ENCODE peak calls at places on chromosomes 3 and 15, in six cellular contexts. I is mammary epithelial cell, M is fibroblast of lung, K is AG04449, C is NB4, H is right cardiac atrium. P is an unnamed sample.
A peak's percentile ranks its signal among the peaks of the same experiment; 100 is the strongest.

GRCh38 chr3:52895416-52895815 is 1.9 kb downstream of the STIMATE start:
- DNase-seq in I (no peak), M (no peak), K (no peak), C (no peak), H (no peak), P (no peak)

GRCh38 chr3:157530637-157531300 is 27.6 kb upstream of the VEPH1 start:
- DNase-seq in I (no peak), M (peak; percentile 34), K (no peak), C (no peak), H (no peak), P (peak; percentile 78)

GRCh38 chr3:168884353-168884903 is 779.1 kb downstream of the MECOM start:
- DNase-seq in I (peak; percentile 91), M (peak; percentile 90), K (no peak), C (no peak), H (no peak), P (peak; percentile 95)

GRCh38 chr3:58296269-58296668 is 9.8 kb upstream of the RPP14 start:
- DNase-seq in I (no peak), M (no peak), K (no peak), C (no peak), H (no peak), P (no peak)

GRCh38 chr15:40367673-40368611 is 9.9 kb downstream of the DISP2 start:
- DNase-seq in I (peak; percentile 88), M (peak; percentile 88), K (no peak), C (peak; percentile 96), H (peak; percentile 93), P (peak; percentile 82)

GRCh38 chr3:100629728-100630127 is 20.3 kb downstream of the ADGRG7 start:
- DNase-seq in I (peak; percentile 32), M (no peak), K (no peak), C (no peak), H (no peak), P (no peak)

GRCh38 chr15:72790302-72790955 is 6.9 kb upstream of the ADPGK start:
- DNase-seq in I (peak; percentile 19), M (peak; percentile 37), K (no peak), C (no peak), H (no peak), P (peak; percentile 22)

GRCh38 chr15:55827204-55827603 is 84.3 kb upstream of the PRTG start:
- DNase-seq in I (peak; percentile 63), M (peak; percentile 26), K (no peak), C (no peak), H (no peak), P (no peak)

GRCh38 chr3:148737104-148737525 is 39.4 kb downstream of the AGTR1 start:
- DNase-seq in I (no peak), M (peak; percentile 42), K (no peak), C (no peak), H (no peak), P (no peak)

GRCh38 chr15:98983333-98983732 is 24.3 kb downstream of the PGPEP1L start:
- DNase-seq in I (peak; percentile 83), M (peak; percentile 89), K (peak; percentile 37), C (peak; percentile 93), H (no peak), P (peak; percentile 90)

GRCh38 chr3:144652573-144652972 is 681.0 kb downstream of the DIPK2A start:
- DNase-seq in I (no peak), M (peak; percentile 84), K (no peak), C (no peak), H (no peak), P (peak; percentile 33)

GRCh38 chr15:39472661-39473657 is 107.9 kb upstream of the THBS1 start:
- DNase-seq in I (no peak), M (peak; percentile 100), K (peak; percentile 57), C (no peak), H (peak; percentile 89), P (peak; percentile 100)

GRCh38 chr3:179036626-179037300 is 34.8 kb downstream of the ZMAT3 start:
- DNase-seq in I (no peak), M (no peak), K (no peak), C (no peak), H (no peak), P (no peak)

GRCh38 chr3:179035232-179035631 is 36.4 kb downstream of the ZMAT3 start:
- DNase-seq in I (no peak), M (no peak), K (no peak), C (no peak), H (no peak), P (no peak)

GRCh38 chr3:179038216-179038898 is 33.3 kb downstream of the ZMAT3 start:
- DNase-seq in I (no peak), M (no peak), K (no peak), C (no peak), H (no peak), P (no peak)

GRCh38 chr3:179037361-179037760 is 34.2 kb downstream of the ZMAT3 start:
- DNase-seq in I (peak; percentile 94), M (peak; percentile 42), K (peak; percentile 75), C (no peak), H (peak; percentile 79), P (peak; percentile 52)

GRCh38 chr3:179036226-179036625 is 35.4 kb downstream of the ZMAT3 start:
- DNase-seq in I (no peak), M (no peak), K (no peak), C (no peak), H (no peak), P (peak; percentile 22)
- H3K4me3 ChIP-seq in I (no peak overlapping the region), M (no peak overlapping the region), K (no peak overlapping the region), C (no peak overlapping the region), H (no peak overlapping the region), P (no peak overlapping the region)

DNA sequence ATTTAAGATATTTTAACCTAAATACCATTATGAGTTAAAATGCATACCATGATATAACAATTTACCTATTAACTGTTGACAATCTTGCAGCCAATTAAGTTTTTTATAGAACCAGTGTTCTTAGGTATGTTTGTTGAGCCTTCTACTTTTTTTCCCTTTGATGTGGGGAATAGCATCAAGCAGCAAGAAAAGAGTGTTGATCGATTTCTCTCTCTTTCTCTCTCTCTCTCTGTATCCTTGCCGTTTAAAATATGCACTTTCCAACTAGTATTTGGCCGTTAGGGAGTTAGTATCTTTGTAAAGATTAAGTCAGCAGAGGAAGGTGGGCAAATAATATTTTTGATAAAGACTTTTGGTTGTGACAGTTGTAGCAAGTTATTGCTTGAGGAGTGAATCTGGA is 5.9 kb downstream of the CHD2 start:
- DNase-seq in I (peak; percentile 19), M (no peak), K (no peak), C (no peak), H (no peak), P (no peak)
- H3K4me3 ChIP-seq in I (peak overlapping the region; percentile 60), M (peak overlapping the region; percentile 70), K (no peak overlapping the region), C (peak overlapping the region; percentile 78), H (peak overlapping the region; percentile 80), P (peak overlapping the region; percentile 36)

GRCh38 chr15:60399246-60399915 is 1.6 kb upstream of the ANXA2 start:
- DNase-seq in I (no peak), M (no peak), K (no peak), C (peak; percentile 20), H (peak; percentile 38), P (no peak)
- H3K4me3 ChIP-seq in I (no peak overlapping the region), M (peak overlapping the region; percentile 94), K (peak overlapping the region; percentile 73), C (peak overlapping the region; percentile 21), H (no peak overlapping the region), P (peak overlapping the region; percentile 57)

GRCh38 chr3:127698264-127699097 is 25.7 kb downstream of the ABTB1 start:
- DNase-seq in I (no peak), M (no peak), K (no peak), C (no peak), H (peak; percentile 69), P (no peak)
- H3K4me3 ChIP-seq in I (no peak overlapping the region), M (no peak overlapping the region), K (no peak overlapping the region), C (no peak overlapping the region), H (no peak overlapping the region), P (no peak overlapping the region)

GRCh38 chr3:20930034-20930433 is 744.0 kb upstream of the SGO1 start:
- DNase-seq in I (peak; percentile 23), M (peak; percentile 5), K (no peak), C (peak; percentile 30), H (no peak), P (peak; percentile 4)

GRCh38 chr3:20924646-20925395 is 738.8 kb upstream of the SGO1 start:
- DNase-seq in I (peak; percentile 29), M (no peak), K (no peak), C (no peak), H (no peak), P (no peak)
- H3K4me3 ChIP-seq in I (no peak overlapping the region), M (no peak overlapping the region), K (no peak overlapping the region), C (no peak overlapping the region), H (no peak overlapping the region), P (no peak overlapping the region)

DNA sequence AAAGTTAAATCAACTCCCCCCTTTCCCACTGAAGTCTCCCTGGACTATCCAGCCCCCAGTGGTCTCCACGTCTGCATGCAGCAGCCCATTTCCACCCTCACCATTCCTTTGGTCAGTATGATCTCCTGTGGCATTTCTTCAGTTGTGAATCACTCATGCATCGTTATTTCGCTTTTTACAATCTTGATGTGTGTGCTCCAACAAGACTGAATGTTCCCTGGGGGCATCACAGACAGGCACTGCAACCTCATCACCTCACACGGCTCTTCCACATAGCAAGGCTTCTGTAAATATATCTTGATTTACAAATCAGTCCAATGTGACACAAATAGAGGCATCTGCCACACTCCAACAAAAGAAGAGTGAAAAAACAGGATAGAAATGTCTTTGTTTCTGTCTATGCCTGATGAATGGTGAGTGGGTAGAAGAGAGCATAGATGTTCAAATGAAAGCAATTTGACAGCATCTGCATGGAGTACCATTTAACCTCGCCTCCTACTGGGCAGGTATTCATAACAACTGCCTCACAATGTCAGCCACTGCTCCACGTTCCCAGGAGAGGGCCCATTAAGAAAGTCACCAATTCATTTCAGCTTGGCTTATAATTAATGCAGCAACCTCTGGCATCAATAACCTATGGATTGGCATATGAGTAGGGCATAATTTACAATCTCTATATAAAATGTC is 5.2 kb downstream of the HEG1 start:
- DNase-seq in I (no peak), M (no peak), K (no peak), C (no peak), H (no peak), P (no peak)
- H3K4me3 ChIP-seq in I (no peak overlapping the region), M (no peak overlapping the region), K (no peak overlapping the region), C (no peak overlapping the region), H (no peak overlapping the region), P (peak overlapping the region; percentile 96)

GRCh38 chr3:192745150-192745549 is 17.8 kb upstream of the FGF12 start:
- DNase-seq in I (no peak), M (no peak), K (no peak), C (no peak), H (no peak), P (no peak)
- H3K4me3 ChIP-seq in I (no peak overlapping the region), M (no peak overlapping the region), K (no peak overlapping the region), C (no peak overlapping the region), H (no peak overlapping the region), P (no peak overlapping the region)

GRCh38 chr15:38207591-38207990 is 45.0 kb upstream of the SPRED1 start:
- DNase-seq in I (peak; percentile 77), M (no peak), K (no peak), C (no peak), H (no peak), P (no peak)
- H3K4me3 ChIP-seq in I (no peak overlapping the region), M (no peak overlapping the region), K (no peak overlapping the region), C (no peak overlapping the region), H (no peak overlapping the region), P (no peak overlapping the region)

GRCh38 chr15:69467636-69468035 is 15.0 kb downstream of the RPLP1 start:
- DNase-seq in I (no peak), M (no peak), K (no peak), C (no peak), H (no peak), P (no peak)
- H3K4me3 ChIP-seq in I (no peak overlapping the region), M (no peak overlapping the region), K (no peak overlapping the region), C (no peak overlapping the region), H (no peak overlapping the region), P (no peak overlapping the region)

DNA sequence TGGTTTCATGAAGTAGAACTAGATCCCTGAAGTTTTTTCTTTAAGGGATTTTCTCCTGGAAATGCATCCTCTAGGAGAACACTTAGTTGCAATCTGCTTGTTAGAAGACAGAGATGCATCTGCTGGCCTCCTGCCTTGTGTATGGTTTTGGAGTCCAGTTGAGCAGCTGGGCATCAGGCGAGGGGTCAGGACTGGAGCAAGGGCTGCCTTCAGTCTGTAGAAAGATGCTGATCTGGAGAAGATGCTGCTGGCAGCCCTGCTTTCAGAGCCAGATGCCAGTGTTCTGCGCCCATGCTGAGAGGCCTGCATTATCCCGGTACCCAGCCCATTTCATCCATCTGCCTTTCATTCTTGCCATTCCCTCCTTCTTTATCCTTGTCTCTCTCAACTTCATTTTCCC is 77.4 kb downstream of the CHCHD6 start:
- DNase-seq in I (no peak), M (peak; percentile 29), K (no peak), C (no peak), H (no peak), P (peak; percentile 32)
- H3K4me3 ChIP-seq in I (no peak overlapping the region), M (no peak overlapping the region), K (peak overlapping the region; percentile 20), C (no peak overlapping the region), H (no peak overlapping the region), P (no peak overlapping the region)

P was measured in fibroblast of the aortic adventitia.